ENCODE peak calls at places on chromosomes 13 and 19, in seven cellular contexts. C, M, T, R, O, K and G are unnamed samples.
A peak's percentile ranks its signal among the peaks of the same experiment; 100 is the strongest.

GRCh38 chr19:17045907-17046502 is 19.4 kb upstream of the CPAMD8 start:
- DNase-seq in C (no peak), M (no peak), T (no peak), R (no peak), O (no peak), K (no peak), G (no peak)

GRCh38 chr13:40235160-40235796 is 431.2 kb downstream of the FOXO1 start:
- DNase-seq in C (no peak), M (no peak), T (no peak), R (no peak), O (no peak), K (no peak), G (no peak)

GRCh38 chr13:48775804-48776203 is 122.1 kb downstream of the CYSLTR2 start:
- DNase-seq in C (no peak), M (no peak), T (no peak), R (no peak), O (no peak), K (no peak), G (no peak)

GRCh38 chr19:44401108-44401786 is at the start of gene ZNF285:
- DNase-seq in C (peak; percentile 97), M (peak; percentile 55), T (peak; percentile 34), R (no peak), O (peak; percentile 88), K (no peak), G (no peak)

GRCh38 chr19:47885067-47885463 is 1.1 kb downstream of the SULT2A1 start:
- DNase-seq in C (no peak), M (no peak), T (no peak), R (no peak), O (no peak), K (no peak), G (no peak)

GRCh38 chr19:52734340-52734892 is 428 bp downstream of the ZNF611 start:
- DNase-seq in C (peak; percentile 34), M (no peak), T (no peak), R (peak; percentile 35), O (peak; percentile 17), K (no peak), G (peak; percentile 16)

GRCh38 chr13:113455384-113455783 is 2.1 kb upstream of the ADPRHL1 start:
- DNase-seq in C (no peak), M (no peak), T (no peak), R (no peak), O (no peak), K (no peak), G (no peak)

GRCh38 chr19:44539991-44540390 is 10.5 kb upstream of the CEACAM20 start:
- DNase-seq in C (no peak), M (no peak), T (no peak), R (no peak), O (no peak), K (no peak), G (no peak)

GRCh38 chr13:112637017-112637801 is 49.3 kb upstream of the TUBGCP3 start:
- DNase-seq in C (no peak), M (no peak), T (no peak), R (no peak), O (no peak), K (no peak), G (no peak)

GRCh38 chr19:23070353-23070781 is 46.5 kb upstream of the ZNF730 start:
- DNase-seq in C (no peak), M (no peak), T (no peak), R (no peak), O (no peak), K (no peak), G (no peak)

GRCh38 chr13:32946558-32946957 is 69.7 kb upstream of the KL start:
- DNase-seq in C (no peak), M (no peak), T (no peak), R (no peak), O (no peak), K (no peak), G (no peak)

GRCh38 chr13:107117327-107118012 is 549.5 kb upstream of the ARGLU1 start:
- DNase-seq in C (no peak), M (no peak), T (no peak), R (no peak), O (no peak), K (no peak), G (no peak)

GRCh38 chr13:52411629-52412028 is 5.7 kb upstream of the THSD1 start:
- DNase-seq in C (no peak), M (no peak), T (no peak), R (no peak), O (no peak), K (no peak), G (no peak)

GRCh38 chr19:3025516-3025890 is 3.6 kb downstream of the TLE2 start:
- DNase-seq in C (no peak), M (no peak), T (no peak), R (no peak), O (no peak), K (no peak), G (no peak)

GRCh38 chr13:90238433-90238832 is 1109.1 kb upstream of the MIR17HG start:
- DNase-seq in C (no peak), M (no peak), T (no peak), R (no peak), O (no peak), K (no peak), G (no peak)

GRCh38 chr19:2627319-2627829 is 75.1 kb downstream of the GNG7 start:
- DNase-seq in C (no peak), M (no peak), T (no peak), R (no peak), O (peak; percentile 85), K (no peak), G (no peak)